ENCODE peak calls at places on chromosomes 4 and X, in five cellular contexts. One of them, this sample, is unnamed.

GRCh38 chr4:88531549-88531948 is 8.0 kb upstream of the PYURF start:
- DNase-seq in memory B cell: no peak
- DNase-seq in heart left ventricle: no peak
- DNase-seq in amniotic stem cell: no peak
- DNase-seq in activated CD4-positive, alpha-beta T cell treated with anti-CD3 and anti-CD28 coated beads for 48 hours: no peak
- DNase-seq in this sample: no peak

GRCh38 chrX:134377537-134377936 is 82.4 kb upstream of the HPRT1 start:
- DNase-seq in memory B cell: no peak
- DNase-seq in heart left ventricle: no peak
- DNase-seq in amniotic stem cell: peak
- DNase-seq in activated CD4-positive, alpha-beta T cell treated with anti-CD3 and anti-CD28 coated beads for 48 hours: peak
- DNase-seq in this sample: peak

GRCh38 chr4:29970626-29971025 is 749.5 kb upstream of the PCDH7 start:
- DNase-seq in amniotic stem cell: no peak
- DNase-seq in memory B cell: no peak
- DNase-seq in heart left ventricle: no peak
- DNase-seq in activated CD4-positive, alpha-beta T cell treated with anti-CD3 and anti-CD28 coated beads for 48 hours: no peak
- DNase-seq in this sample: no peak

GRCh38 chr4:47531241-47531953 is 46.3 kb downstream of the ATP10D start:
- DNase-seq in activated CD4-positive, alpha-beta T cell treated with anti-CD3 and anti-CD28 coated beads for 48 hours: peak
- DNase-seq in amniotic stem cell: peak
- DNase-seq in memory B cell: no peak
- DNase-seq in heart left ventricle: no peak
- DNase-seq in this sample: peak

GRCh38 chrX:154022716-154023115 is 3.0 kb upstream of the IRAK1 start:
- DNase-seq in heart left ventricle: no peak
- DNase-seq in activated CD4-positive, alpha-beta T cell treated with anti-CD3 and anti-CD28 coated beads for 48 hours: no peak
- DNase-seq in amniotic stem cell: no peak
- DNase-seq in memory B cell: no peak
- DNase-seq in this sample: no peak

GRCh38 chr4:54588404-54588803 is 69.4 kb upstream of the KIT start:
- DNase-seq in heart left ventricle: no peak
- DNase-seq in activated CD4-positive, alpha-beta T cell treated with anti-CD3 and anti-CD28 coated beads for 48 hours: no peak
- DNase-seq in amniotic stem cell: no peak
- DNase-seq in memory B cell: no peak
- DNase-seq in this sample: no peak

GRCh38 chrX:10741003-10741402 is 120.6 kb upstream of the MID1 start:
- DNase-seq in activated CD4-positive, alpha-beta T cell treated with anti-CD3 and anti-CD28 coated beads for 48 hours: no peak
- DNase-seq in amniotic stem cell: no peak
- DNase-seq in heart left ventricle: no peak
- DNase-seq in memory B cell: no peak
- DNase-seq in this sample: no peak

GRCh38 chr4:55947912-55948725 is 626 bp upstream of the CEP135 start:
- DNase-seq in memory B cell: peak
- DNase-seq in heart left ventricle: no peak
- DNase-seq in activated CD4-positive, alpha-beta T cell treated with anti-CD3 and anti-CD28 coated beads for 48 hours: peak
- DNase-seq in amniotic stem cell: peak
- DNase-seq in this sample: peak

GRCh38 chrX:3425031-3425430 is 78.6 kb upstream of the MXRA5 start:
- DNase-seq in activated CD4-positive, alpha-beta T cell treated with anti-CD3 and anti-CD28 coated beads for 48 hours: no peak
- DNase-seq in memory B cell: no peak
- DNase-seq in amniotic stem cell: no peak
- DNase-seq in heart left ventricle: no peak
- DNase-seq in this sample: no peak